ENCODE peak calls at places on chromosomes 13 and 19, in nine cellular contexts. One of them, this sample, is unnamed.

GRCh38 chr13:112902669-112903068 is 66.3 kb upstream of the MCF2L start:
- DNase-seq in A549: no peak
- DNase-seq in heart left ventricle: no peak
- DNase-seq in tibial nerve: no peak
- DNase-seq in body of pancreas: no peak
- DNase-seq in ovary: no peak
- DNase-seq in adrenal gland: no peak
- DNase-seq in transverse colon: no peak
- DNase-seq in Peyer's patch: no peak
- DNase-seq in this sample: no peak

GRCh38 chr13:80245162-80245733 is 95.7 kb downstream of the SPRY2 start:
- DNase-seq in A549: no peak
- DNase-seq in heart left ventricle: no peak
- DNase-seq in tibial nerve: no peak
- DNase-seq in body of pancreas: no peak
- DNase-seq in ovary: no peak
- DNase-seq in adrenal gland: no peak
- DNase-seq in transverse colon: no peak
- DNase-seq in Peyer's patch: no peak
- DNase-seq in this sample: no peak

GRCh38 chr13:68714292-68714691 is 1393.3 kb upstream of the ATXN8OS start:
- DNase-seq in A549: no peak
- DNase-seq in heart left ventricle: no peak
- DNase-seq in tibial nerve: no peak
- DNase-seq in body of pancreas: no peak
- DNase-seq in ovary: no peak
- DNase-seq in adrenal gland: no peak
- DNase-seq in transverse colon: no peak
- DNase-seq in Peyer's patch: no peak
- DNase-seq in this sample: no peak

GRCh38 chr13:75263741-75264407 is 218.1 kb downstream of the TBC1D4 start:
- DNase-seq in A549: no peak
- DNase-seq in heart left ventricle: no peak
- DNase-seq in tibial nerve: no peak
- DNase-seq in body of pancreas: no peak
- DNase-seq in ovary: no peak
- DNase-seq in adrenal gland: no peak
- DNase-seq in transverse colon: no peak
- DNase-seq in Peyer's patch: no peak
- DNase-seq in this sample: no peak

GRCh38 chr13:25771208-25771607 is 280.6 kb downstream of the SHISA2 start:
- DNase-seq in A549: no peak
- DNase-seq in heart left ventricle: no peak
- DNase-seq in tibial nerve: no peak
- DNase-seq in body of pancreas: no peak
- DNase-seq in ovary: no peak
- DNase-seq in adrenal gland: no peak
- DNase-seq in transverse colon: no peak
- DNase-seq in Peyer's patch: no peak
- DNase-seq in this sample: no peak

GRCh38 chr13:57627663-57628062 is 3.9 kb upstream of the PCDH17 start:
- DNase-seq in A549: peak; percentile 20
- DNase-seq in heart left ventricle: no peak
- DNase-seq in tibial nerve: no peak
- DNase-seq in body of pancreas: no peak
- DNase-seq in ovary: no peak
- DNase-seq in adrenal gland: no peak
- DNase-seq in transverse colon: no peak
- DNase-seq in Peyer's patch: no peak
- DNase-seq in this sample: no peak

GRCh38 chr13:100361504-100361903 is 227.1 kb downstream of the GGACT start:
- DNase-seq in A549: no peak
- DNase-seq in heart left ventricle: no peak
- DNase-seq in tibial nerve: no peak
- DNase-seq in body of pancreas: no peak
- DNase-seq in ovary: no peak
- DNase-seq in adrenal gland: no peak
- DNase-seq in transverse colon: no peak
- DNase-seq in Peyer's patch: no peak
- DNase-seq in this sample: no peak

GRCh38 chr13:79870123-79870522 is 389.2 kb downstream of the NDFIP2 start:
- DNase-seq in A549: no peak
- DNase-seq in heart left ventricle: no peak
- DNase-seq in tibial nerve: no peak
- DNase-seq in body of pancreas: no peak
- DNase-seq in ovary: no peak
- DNase-seq in adrenal gland: no peak
- DNase-seq in transverse colon: no peak
- DNase-seq in Peyer's patch: no peak
- DNase-seq in this sample: no peak

GRCh38 chr13:74036373-74036772 is 97.8 kb downstream of the KLF12 start:
- DNase-seq in A549: no peak
- DNase-seq in heart left ventricle: no peak
- DNase-seq in tibial nerve: no peak
- DNase-seq in body of pancreas: no peak
- DNase-seq in ovary: no peak
- DNase-seq in adrenal gland: no peak
- DNase-seq in transverse colon: no peak
- DNase-seq in Peyer's patch: no peak
- DNase-seq in this sample: no peak

GRCh38 chr19:12272980-12273901 is 21.4 kb downstream of the ZNF44 start:
- DNase-seq in A549: no peak
- DNase-seq in heart left ventricle: no peak
- DNase-seq in tibial nerve: no peak
- DNase-seq in body of pancreas: no peak
- DNase-seq in ovary: no peak
- DNase-seq in adrenal gland: no peak
- DNase-seq in transverse colon: no peak
- DNase-seq in Peyer's patch: no peak
- DNase-seq in this sample: no peak

GRCh38 chr13:98274921-98275487 is 97.9 kb upstream of the RNF113B start:
- DNase-seq in A549: no peak
- DNase-seq in heart left ventricle: no peak
- DNase-seq in tibial nerve: no peak
- DNase-seq in body of pancreas: no peak
- DNase-seq in ovary: no peak
- DNase-seq in adrenal gland: no peak
- DNase-seq in transverse colon: no peak
- DNase-seq in Peyer's patch: no peak
- DNase-seq in this sample: no peak

GRCh38 chr19:41500443-41500842 is 57.5 kb downstream of the ERICH4 start:
- DNase-seq in A549: no peak
- DNase-seq in heart left ventricle: no peak
- DNase-seq in tibial nerve: no peak
- DNase-seq in body of pancreas: no peak
- DNase-seq in ovary: no peak
- DNase-seq in adrenal gland: no peak
- DNase-seq in transverse colon: no peak
- DNase-seq in Peyer's patch: no peak
- DNase-seq in this sample: no peak

GRCh38 chr19:46976845-46977320 is 42.8 kb upstream of the NPAS1 start:
- DNase-seq in A549: no peak
- DNase-seq in heart left ventricle: no peak
- DNase-seq in tibial nerve: no peak
- DNase-seq in body of pancreas: no peak
- DNase-seq in ovary: no peak
- DNase-seq in adrenal gland: peak; percentile 60
- DNase-seq in transverse colon: no peak
- DNase-seq in Peyer's patch: no peak
- DNase-seq in this sample: peak; percentile 43

GRCh38 chr13:52405767-52406494 is at the start of gene THSD1:
- DNase-seq in A549: peak; percentile 54
- DNase-seq in heart left ventricle: peak; percentile 85
- DNase-seq in tibial nerve: peak; percentile 51
- DNase-seq in body of pancreas: peak; percentile 22
- DNase-seq in ovary: peak; percentile 57
- DNase-seq in adrenal gland: peak; percentile 51
- DNase-seq in transverse colon: peak; percentile 24
- DNase-seq in Peyer's patch: peak; percentile 50
- DNase-seq in this sample: peak; percentile 38

GRCh38 chr13:100657881-100658315 is 16.7 kb downstream of the TMTC4 start:
- DNase-seq in A549: no peak
- DNase-seq in heart left ventricle: no peak
- DNase-seq in tibial nerve: no peak
- DNase-seq in body of pancreas: no peak
- DNase-seq in ovary: no peak
- DNase-seq in adrenal gland: no peak
- DNase-seq in transverse colon: no peak
- DNase-seq in Peyer's patch: no peak
- DNase-seq in this sample: no peak

GRCh38 chr13:43573361-43573740 is 213.4 kb downstream of the ENOX1 start:
- DNase-seq in A549: peak; percentile 31
- DNase-seq in heart left ventricle: no peak
- DNase-seq in tibial nerve: no peak
- DNase-seq in body of pancreas: no peak
- DNase-seq in ovary: no peak
- DNase-seq in adrenal gland: no peak
- DNase-seq in transverse colon: no peak
- DNase-seq in Peyer's patch: no peak
- DNase-seq in this sample: no peak

GRCh38 chr13:93289047-93289446 is 62.4 kb downstream of the GPC6 start:
- DNase-seq in A549: no peak
- DNase-seq in heart left ventricle: no peak
- DNase-seq in tibial nerve: no peak
- DNase-seq in body of pancreas: no peak
- DNase-seq in ovary: no peak
- DNase-seq in adrenal gland: no peak
- DNase-seq in transverse colon: no peak
- DNase-seq in Peyer's patch: no peak
- DNase-seq in this sample: no peak

GRCh38 chr19:1513492-1514294 is 874 bp upstream of the ADAMTSL5 start:
- DNase-seq in A549: peak; percentile 59
- DNase-seq in heart left ventricle: no peak
- DNase-seq in tibial nerve: no peak
- DNase-seq in body of pancreas: peak; percentile 49
- DNase-seq in ovary: no peak
- DNase-seq in adrenal gland: no peak
- DNase-seq in transverse colon: peak; percentile 69
- DNase-seq in Peyer's patch: peak; percentile 75
- DNase-seq in this sample: peak; percentile 53

GRCh38 chr13:44396963-44397580 is 23.4 kb downstream of the SERP2 start:
- DNase-seq in A549: no peak
- DNase-seq in heart left ventricle: no peak
- DNase-seq in tibial nerve: no peak
- DNase-seq in body of pancreas: no peak
- DNase-seq in ovary: no peak
- DNase-seq in adrenal gland: peak; percentile 13
- DNase-seq in transverse colon: no peak
- DNase-seq in Peyer's patch: no peak
- DNase-seq in this sample: no peak

GRCh38 chr13:57640582-57640981 is 9.0 kb downstream of the PCDH17 start:
- DNase-seq in A549: no peak
- DNase-seq in heart left ventricle: no peak
- DNase-seq in tibial nerve: no peak
- DNase-seq in body of pancreas: no peak
- DNase-seq in ovary: no peak
- DNase-seq in adrenal gland: no peak
- DNase-seq in transverse colon: no peak
- DNase-seq in Peyer's patch: no peak
- DNase-seq in this sample: no peak

GRCh38 chr13:41065098-41065497 is 3.8 kb downstream of the WBP4 start:
- DNase-seq in A549: no peak
- DNase-seq in heart left ventricle: no peak
- DNase-seq in tibial nerve: no peak
- DNase-seq in body of pancreas: no peak
- DNase-seq in ovary: no peak
- DNase-seq in adrenal gland: no peak
- DNase-seq in transverse colon: no peak
- DNase-seq in Peyer's patch: no peak
- DNase-seq in this sample: no peak

GRCh38 chr19:42335374-42335936 is 10.0 kb downstream of the MEGF8 start:
- DNase-seq in A549: no peak
- DNase-seq in heart left ventricle: no peak
- DNase-seq in tibial nerve: no peak
- DNase-seq in body of pancreas: no peak
- DNase-seq in ovary: no peak
- DNase-seq in adrenal gland: no peak
- DNase-seq in transverse colon: no peak
- DNase-seq in Peyer's patch: no peak
- DNase-seq in this sample: no peak

GRCh38 chr19:15526408-15526807 is 18.1 kb downstream of the CYP4F22 start:
- DNase-seq in A549: no peak
- DNase-seq in heart left ventricle: no peak
- DNase-seq in tibial nerve: no peak
- DNase-seq in body of pancreas: no peak
- DNase-seq in ovary: no peak
- DNase-seq in adrenal gland: no peak
- DNase-seq in transverse colon: no peak
- DNase-seq in Peyer's patch: no peak
- DNase-seq in this sample: no peak
- H3K9me3 ChIP-seq in A549: peaks cover 3% of the 10 kb centered on the region
- H3K9me3 ChIP-seq in heart left ventricle: no peaks in the 10 kb centered on the region
- H3K9me3 ChIP-seq in tibial nerve: no peaks in the 10 kb centered on the region
- H3K9me3 ChIP-seq in body of pancreas: no peaks in the 10 kb centered on the region
- H3K9me3 ChIP-seq in ovary: no peaks in the 10 kb centered on the region
- H3K9me3 ChIP-seq in adrenal gland: no peaks in the 10 kb centered on the region
- H3K9me3 ChIP-seq in transverse colon: no peaks in the 10 kb centered on the region
- H3K9me3 ChIP-seq in Peyer's patch: no peaks in the 10 kb centered on the region
- H3K9me3 ChIP-seq in this sample: peaks cover 4% of the 10 kb centered on the region

GRCh38 chr19:54470276-54470887 is 2.7 kb downstream of the CDC42EP5 start:
- DNase-seq in A549: no peak
- DNase-seq in heart left ventricle: no peak
- DNase-seq in tibial nerve: no peak
- DNase-seq in body of pancreas: no peak
- DNase-seq in ovary: no peak
- DNase-seq in adrenal gland: no peak
- DNase-seq in transverse colon: no peak
- DNase-seq in Peyer's patch: no peak
- DNase-seq in this sample: no peak
- H3K4me3 ChIP-seq in A549: no peak overlapping the region
- H3K4me3 ChIP-seq in heart left ventricle: peak overlapping the region; percentile 61
- H3K4me3 ChIP-seq in tibial nerve: peak overlapping the region; percentile 49
- H3K4me3 ChIP-seq in body of pancreas: no peak overlapping the region
- H3K4me3 ChIP-seq in ovary: no peak overlapping the region
- H3K4me3 ChIP-seq in adrenal gland: no peak overlapping the region
- H3K4me3 ChIP-seq in transverse colon: peak overlapping the region; percentile 35
- H3K4me3 ChIP-seq in Peyer's patch: peak overlapping the region; percentile 71
- H3K4me3 ChIP-seq in this sample: no peak overlapping the region

DNA sequence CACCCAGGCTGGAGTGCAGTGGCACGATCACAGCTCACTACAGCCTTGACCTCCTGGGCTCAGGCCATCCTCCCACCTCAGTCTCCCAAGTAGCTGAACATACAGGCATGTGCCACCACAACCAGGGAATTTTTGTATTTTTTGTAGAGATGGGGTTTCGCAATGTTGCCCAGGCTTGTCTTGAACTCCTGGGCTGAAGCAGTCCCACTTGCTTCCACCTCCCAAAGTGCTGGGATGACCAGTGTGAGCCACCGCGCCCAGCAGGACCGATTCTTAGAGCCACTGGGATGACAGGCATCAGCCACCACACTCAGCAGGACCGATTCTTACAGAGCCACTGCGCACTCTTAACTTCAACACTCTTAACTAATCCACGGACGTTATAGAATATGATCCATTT is 54.9 kb upstream of the RANBP3 start:
- DNase-seq in A549: no peak
- DNase-seq in heart left ventricle: peak; percentile 9
- DNase-seq in tibial nerve: no peak
- DNase-seq in body of pancreas: no peak
- DNase-seq in ovary: no peak
- DNase-seq in adrenal gland: no peak
- DNase-seq in transverse colon: no peak
- DNase-seq in Peyer's patch: peak; percentile 34
- DNase-seq in this sample: no peak
- TF ChIP-seq POLR2A in A549: no peak
- TF ChIP-seq POLR2A in heart left ventricle: no peak
- TF ChIP-seq POLR2A in tibial nerve: no peak
- TF ChIP-seq POLR2A in body of pancreas: no peak
- TF ChIP-seq POLR2A in ovary: no peak
- TF ChIP-seq POLR2A in adrenal gland: no peak
- TF ChIP-seq POLR2A in transverse colon: no peak
- TF ChIP-seq POLR2A in Peyer's patch: no peak
- TF ChIP-seq POLR2A in this sample: no peak

GRCh38 chr13:48644141-48644540 is 9.6 kb upstream of the CYSLTR2 start:
- DNase-seq in A549: no peak
- DNase-seq in heart left ventricle: no peak
- DNase-seq in tibial nerve: no peak
- DNase-seq in body of pancreas: no peak
- DNase-seq in ovary: no peak
- DNase-seq in adrenal gland: no peak
- DNase-seq in transverse colon: no peak
- DNase-seq in Peyer's patch: no peak
- DNase-seq in this sample: no peak
- H3K9me3 ChIP-seq in A549: no peaks in the 10 kb centered on the region
- H3K9me3 ChIP-seq in heart left ventricle: no peaks in the 10 kb centered on the region
- H3K9me3 ChIP-seq in tibial nerve: no peaks in the 10 kb centered on the region
- H3K9me3 ChIP-seq in body of pancreas: no peaks in the 10 kb centered on the region
- H3K9me3 ChIP-seq in ovary: no peaks in the 10 kb centered on the region
- H3K9me3 ChIP-seq in adrenal gland: no peaks in the 10 kb centered on the region
- H3K9me3 ChIP-seq in transverse colon: no peaks in the 10 kb centered on the region
- H3K9me3 ChIP-seq in Peyer's patch: no peaks in the 10 kb centered on the region
- H3K9me3 ChIP-seq in this sample: no peaks in the 10 kb centered on the region